ENCODE peak calls at places on chromosome 4, in six cellular contexts. One of them, this sample, is unnamed.

GRCh38 chr4:151541438-151542071 is 132.6 kb downstream of the FHIP1A start:
- ATAC-seq in activated CD8-positive, alpha-beta T cell treated with anti-CD3 and anti-CD28 coated beads, Interleukin-2, amount 10 ng/mL, durations not matched to agents 7 days and 5 days: no peak
- ATAC-seq in T-cell: no peak
- ATAC-seq in activated naive CD4-positive, alpha-beta T cell treated with anti-CD3 and anti-CD28 coated beads, Interleukin-2, amount 50 U/mL, for 72 hours: no peak
- ATAC-seq in left ventricle myocardium superior: no peak
- ATAC-seq in activated T-cell treated with anti-CD3 and anti-CD28 coated beads, Interleukin-2, amount 50 U/mL, for 72 hours: no peak
- ATAC-seq in this sample: no peak

GRCh38 chr4:53066155-53066554 is 204.0 kb downstream of the RASL11B start:
- ATAC-seq in activated CD8-positive, alpha-beta T cell treated with anti-CD3 and anti-CD28 coated beads, Interleukin-2, amount 10 ng/mL, durations not matched to agents 7 days and 5 days: no peak
- ATAC-seq in T-cell: no peak
- ATAC-seq in activated naive CD4-positive, alpha-beta T cell treated with anti-CD3 and anti-CD28 coated beads, Interleukin-2, amount 50 U/mL, for 72 hours: no peak
- ATAC-seq in activated T-cell treated with anti-CD3 and anti-CD28 coated beads, Interleukin-2, amount 50 U/mL, for 72 hours: no peak
- ATAC-seq in left ventricle myocardium superior: no peak
- ATAC-seq in this sample: no peak

GRCh38 chr4:119210760-119211159 is 1.8 kb upstream of the USP53 start:
- ATAC-seq in activated naive CD4-positive, alpha-beta T cell treated with anti-CD3 and anti-CD28 coated beads, Interleukin-2, amount 50 U/mL, for 72 hours: no peak
- ATAC-seq in T-cell: no peak
- ATAC-seq in activated CD8-positive, alpha-beta T cell treated with anti-CD3 and anti-CD28 coated beads, Interleukin-2, amount 10 ng/mL, durations not matched to agents 7 days and 5 days: no peak
- ATAC-seq in activated T-cell treated with anti-CD3 and anti-CD28 coated beads, Interleukin-2, amount 50 U/mL, for 72 hours: no peak
- ATAC-seq in left ventricle myocardium superior: no peak
- ATAC-seq in this sample: no peak

GRCh38 chr4:113056318-113056717 is 6.9 kb downstream of the ANK2 start:
- ATAC-seq in activated CD8-positive, alpha-beta T cell treated with anti-CD3 and anti-CD28 coated beads, Interleukin-2, amount 10 ng/mL, durations not matched to agents 7 days and 5 days: no peak
- ATAC-seq in T-cell: no peak
- ATAC-seq in activated naive CD4-positive, alpha-beta T cell treated with anti-CD3 and anti-CD28 coated beads, Interleukin-2, amount 50 U/mL, for 72 hours: no peak
- ATAC-seq in left ventricle myocardium superior: peak
- ATAC-seq in activated T-cell treated with anti-CD3 and anti-CD28 coated beads, Interleukin-2, amount 50 U/mL, for 72 hours: no peak
- ATAC-seq in this sample: no peak

GRCh38 chr4:2818351-2818939 is 25.2 kb upstream of the ADD1 start:
- ATAC-seq in left ventricle myocardium superior: no peak
- ATAC-seq in activated T-cell treated with anti-CD3 and anti-CD28 coated beads, Interleukin-2, amount 50 U/mL, for 72 hours: peak
- ATAC-seq in activated naive CD4-positive, alpha-beta T cell treated with anti-CD3 and anti-CD28 coated beads, Interleukin-2, amount 50 U/mL, for 72 hours: peak
- ATAC-seq in T-cell: peak
- ATAC-seq in activated CD8-positive, alpha-beta T cell treated with anti-CD3 and anti-CD28 coated beads, Interleukin-2, amount 10 ng/mL, durations not matched to agents 7 days and 5 days: no peak
- ATAC-seq in this sample: peak

GRCh38 chr4:28883211-28883610 is 1837.0 kb upstream of the PCDH7 start:
- ATAC-seq in T-cell: no peak
- ATAC-seq in activated T-cell treated with anti-CD3 and anti-CD28 coated beads, Interleukin-2, amount 50 U/mL, for 72 hours: no peak
- ATAC-seq in left ventricle myocardium superior: no peak
- ATAC-seq in activated CD8-positive, alpha-beta T cell treated with anti-CD3 and anti-CD28 coated beads, Interleukin-2, amount 10 ng/mL, durations not matched to agents 7 days and 5 days: no peak
- ATAC-seq in activated naive CD4-positive, alpha-beta T cell treated with anti-CD3 and anti-CD28 coated beads, Interleukin-2, amount 50 U/mL, for 72 hours: no peak
- ATAC-seq in this sample: no peak

GRCh38 chr4:57374866-57375595 is 264.8 kb upstream of the IGFBP7 start:
- ATAC-seq in activated CD8-positive, alpha-beta T cell treated with anti-CD3 and anti-CD28 coated beads, Interleukin-2, amount 10 ng/mL, durations not matched to agents 7 days and 5 days: no peak
- ATAC-seq in activated naive CD4-positive, alpha-beta T cell treated with anti-CD3 and anti-CD28 coated beads, Interleukin-2, amount 50 U/mL, for 72 hours: no peak
- ATAC-seq in left ventricle myocardium superior: no peak
- ATAC-seq in activated T-cell treated with anti-CD3 and anti-CD28 coated beads, Interleukin-2, amount 50 U/mL, for 72 hours: no peak
- ATAC-seq in T-cell: no peak
- ATAC-seq in this sample: no peak

GRCh38 chr4:142083264-142083663 is 446.9 kb downstream of the IL15 start:
- ATAC-seq in activated T-cell treated with anti-CD3 and anti-CD28 coated beads, Interleukin-2, amount 50 U/mL, for 72 hours: no peak
- ATAC-seq in activated CD8-positive, alpha-beta T cell treated with anti-CD3 and anti-CD28 coated beads, Interleukin-2, amount 10 ng/mL, durations not matched to agents 7 days and 5 days: no peak
- ATAC-seq in T-cell: no peak
- ATAC-seq in left ventricle myocardium superior: no peak
- ATAC-seq in activated naive CD4-positive, alpha-beta T cell treated with anti-CD3 and anti-CD28 coated beads, Interleukin-2, amount 50 U/mL, for 72 hours: no peak
- ATAC-seq in this sample: no peak

GRCh38 chr4:19961092-19961491 is 290.6 kb upstream of the SLIT2 start:
- ATAC-seq in left ventricle myocardium superior: no peak
- ATAC-seq in T-cell: no peak
- ATAC-seq in activated T-cell treated with anti-CD3 and anti-CD28 coated beads, Interleukin-2, amount 50 U/mL, for 72 hours: no peak
- ATAC-seq in activated naive CD4-positive, alpha-beta T cell treated with anti-CD3 and anti-CD28 coated beads, Interleukin-2, amount 50 U/mL, for 72 hours: no peak
- ATAC-seq in activated CD8-positive, alpha-beta T cell treated with anti-CD3 and anti-CD28 coated beads, Interleukin-2, amount 10 ng/mL, durations not matched to agents 7 days and 5 days: no peak
- ATAC-seq in this sample: no peak

GRCh38 chr4:155040031-155040430 is 168.4 kb upstream of the NPY2R start:
- ATAC-seq in activated T-cell treated with anti-CD3 and anti-CD28 coated beads, Interleukin-2, amount 50 U/mL, for 72 hours: no peak
- ATAC-seq in activated CD8-positive, alpha-beta T cell treated with anti-CD3 and anti-CD28 coated beads, Interleukin-2, amount 10 ng/mL, durations not matched to agents 7 days and 5 days: no peak
- ATAC-seq in activated naive CD4-positive, alpha-beta T cell treated with anti-CD3 and anti-CD28 coated beads, Interleukin-2, amount 50 U/mL, for 72 hours: no peak
- ATAC-seq in left ventricle myocardium superior: no peak
- ATAC-seq in T-cell: no peak
- ATAC-seq in this sample: no peak

GRCh38 chr4:147599764-147600163 is 17.4 kb upstream of the TMEM184C start:
- ATAC-seq in activated naive CD4-positive, alpha-beta T cell treated with anti-CD3 and anti-CD28 coated beads, Interleukin-2, amount 50 U/mL, for 72 hours: no peak
- ATAC-seq in T-cell: no peak
- ATAC-seq in left ventricle myocardium superior: no peak
- ATAC-seq in activated T-cell treated with anti-CD3 and anti-CD28 coated beads, Interleukin-2, amount 50 U/mL, for 72 hours: no peak
- ATAC-seq in activated CD8-positive, alpha-beta T cell treated with anti-CD3 and anti-CD28 coated beads, Interleukin-2, amount 10 ng/mL, durations not matched to agents 7 days and 5 days: no peak
- ATAC-seq in this sample: no peak

GRCh38 chr4:139786494-139787354 is 121.1 kb downstream of the MGST2 start:
- ATAC-seq in activated CD8-positive, alpha-beta T cell treated with anti-CD3 and anti-CD28 coated beads, Interleukin-2, amount 10 ng/mL, durations not matched to agents 7 days and 5 days: no peak
- ATAC-seq in T-cell: no peak
- ATAC-seq in activated T-cell treated with anti-CD3 and anti-CD28 coated beads, Interleukin-2, amount 50 U/mL, for 72 hours: no peak
- ATAC-seq in left ventricle myocardium superior: no peak
- ATAC-seq in activated naive CD4-positive, alpha-beta T cell treated with anti-CD3 and anti-CD28 coated beads, Interleukin-2, amount 50 U/mL, for 72 hours: no peak
- ATAC-seq in this sample: no peak

GRCh38 chr4:94325835-94326234 is 16.8 kb downstream of the HPGDS start:
- ATAC-seq in activated naive CD4-positive, alpha-beta T cell treated with anti-CD3 and anti-CD28 coated beads, Interleukin-2, amount 50 U/mL, for 72 hours: no peak
- ATAC-seq in T-cell: no peak
- ATAC-seq in activated CD8-positive, alpha-beta T cell treated with anti-CD3 and anti-CD28 coated beads, Interleukin-2, amount 10 ng/mL, durations not matched to agents 7 days and 5 days: no peak
- ATAC-seq in left ventricle myocardium superior: no peak
- ATAC-seq in activated T-cell treated with anti-CD3 and anti-CD28 coated beads, Interleukin-2, amount 50 U/mL, for 72 hours: no peak
- ATAC-seq in this sample: no peak

GRCh38 chr4:158824425-158825274 is 55.8 kb downstream of the FNIP2 start:
- ATAC-seq in activated CD8-positive, alpha-beta T cell treated with anti-CD3 and anti-CD28 coated beads, Interleukin-2, amount 10 ng/mL, durations not matched to agents 7 days and 5 days: no peak
- ATAC-seq in activated T-cell treated with anti-CD3 and anti-CD28 coated beads, Interleukin-2, amount 50 U/mL, for 72 hours: no peak
- ATAC-seq in left ventricle myocardium superior: peak
- ATAC-seq in T-cell: no peak
- ATAC-seq in activated naive CD4-positive, alpha-beta T cell treated with anti-CD3 and anti-CD28 coated beads, Interleukin-2, amount 50 U/mL, for 72 hours: no peak
- ATAC-seq in this sample: no peak

GRCh38 chr4:74969507-74970474 is 36.9 kb downstream of the PARM1 start:
- ATAC-seq in left ventricle myocardium superior: peak
- ATAC-seq in activated naive CD4-positive, alpha-beta T cell treated with anti-CD3 and anti-CD28 coated beads, Interleukin-2, amount 50 U/mL, for 72 hours: no peak
- ATAC-seq in activated T-cell treated with anti-CD3 and anti-CD28 coated beads, Interleukin-2, amount 50 U/mL, for 72 hours: no peak
- ATAC-seq in T-cell: no peak
- ATAC-seq in activated CD8-positive, alpha-beta T cell treated with anti-CD3 and anti-CD28 coated beads, Interleukin-2, amount 10 ng/mL, durations not matched to agents 7 days and 5 days: no peak
- ATAC-seq in this sample: no peak

GRCh38 chr4:121950212-121950679 is 1.6 kb downstream of the TRPC3 start:
- ATAC-seq in activated T-cell treated with anti-CD3 and anti-CD28 coated beads, Interleukin-2, amount 50 U/mL, for 72 hours: peak
- ATAC-seq in left ventricle myocardium superior: peak
- ATAC-seq in activated CD8-positive, alpha-beta T cell treated with anti-CD3 and anti-CD28 coated beads, Interleukin-2, amount 10 ng/mL, durations not matched to agents 7 days and 5 days: peak
- ATAC-seq in activated naive CD4-positive, alpha-beta T cell treated with anti-CD3 and anti-CD28 coated beads, Interleukin-2, amount 50 U/mL, for 72 hours: peak
- ATAC-seq in T-cell: peak
- ATAC-seq in this sample: peak

GRCh38 chr4:71415491-71415890 is 76.7 kb downstream of the SLC4A4 start:
- ATAC-seq in T-cell: no peak
- ATAC-seq in activated naive CD4-positive, alpha-beta T cell treated with anti-CD3 and anti-CD28 coated beads, Interleukin-2, amount 50 U/mL, for 72 hours: no peak
- ATAC-seq in activated CD8-positive, alpha-beta T cell treated with anti-CD3 and anti-CD28 coated beads, Interleukin-2, amount 10 ng/mL, durations not matched to agents 7 days and 5 days: no peak
- ATAC-seq in activated T-cell treated with anti-CD3 and anti-CD28 coated beads, Interleukin-2, amount 50 U/mL, for 72 hours: no peak
- ATAC-seq in left ventricle myocardium superior: no peak
- ATAC-seq in this sample: no peak

GRCh38 chr4:20839957-20840356 is 139.7 kb downstream of the PACRGL start:
- ATAC-seq in left ventricle myocardium superior: peak
- ATAC-seq in activated naive CD4-positive, alpha-beta T cell treated with anti-CD3 and anti-CD28 coated beads, Interleukin-2, amount 50 U/mL, for 72 hours: no peak
- ATAC-seq in T-cell: no peak
- ATAC-seq in activated T-cell treated with anti-CD3 and anti-CD28 coated beads, Interleukin-2, amount 50 U/mL, for 72 hours: no peak
- ATAC-seq in activated CD8-positive, alpha-beta T cell treated with anti-CD3 and anti-CD28 coated beads, Interleukin-2, amount 10 ng/mL, durations not matched to agents 7 days and 5 days: no peak
- ATAC-seq in this sample: no peak